ENCODE peak calls at places on chromosomes 7 and 10, in seven cellular contexts. Q is left ventricle myocardium inferior; E is breast epithelium; C is Karpas-422; N is stomach; S is upper lobe of right lung; I is CD8-positive, alpha-beta T cell. Y is an unnamed sample. For H3K4me1 and H3K27me3, the result is how much of the 10 kb centered on the place peaks cover.

GRCh38 chr7:71486856-71487628 is 355.1 kb downstream of the GALNT17 start:
- DNase-seq in Q (peak), E (no peak), C (no peak), N (no peak), S (no peak), I (no peak), Y (no peak)

GRCh38 chr7:2820508-2820934 is 23.6 kb downstream of the GNA12 start:
- DNase-seq in Q (peak), E (no peak), C (no peak), N (peak), S (peak), I (no peak), Y (peak)

GRCh38 chr7:37201003-37201875 is 247.4 kb downstream of the ELMO1 start:
- DNase-seq in Q (peak), E (peak), C (peak), N (peak), S (peak), I (peak), Y (peak)

GRCh38 chr7:13874783-13875182 is 114.7 kb downstream of the ETV1 start:
- DNase-seq in Q (no peak), E (no peak), C (no peak), N (no peak), S (no peak), I (no peak), Y (no peak)

GRCh38 chr7:70738080-70738479 is 393.9 kb upstream of the GALNT17 start:
- DNase-seq in Q (no peak), E (no peak), C (no peak), N (peak), S (no peak), I (no peak), Y (no peak)

GRCh38 chr7:2635810-2636701 is 4.3 kb downstream of the TTYH3 start:
- DNase-seq in Q (peak), E (no peak), C (no peak), N (no peak), S (peak), I (no peak), Y (peak)

GRCh38 chr7:70259497-70259896 is 661.2 kb downstream of the AUTS2 start:
- DNase-seq in Q (peak), E (no peak), C (no peak), N (no peak), S (no peak), I (no peak), Y (no peak)

GRCh38 chr7:4675771-4676373 is 6.2 kb upstream of the FOXK1 start:
- DNase-seq in Q (no peak), E (no peak), C (no peak), N (no peak), S (no peak), I (no peak), Y (no peak)

GRCh38 chr10:33777223-33777622 is 442.8 kb upstream of the NRP1 start:
- DNase-seq in Q (no peak), E (no peak), C (no peak), N (no peak), S (no peak), I (no peak), Y (no peak)

GRCh38 chr7:112452102-112452888 is 2.0 kb downstream of the IFRD1 start:
- DNase-seq in Q (peak), E (no peak), C (peak), N (peak), S (no peak), I (no peak), Y (peak)

GRCh38 chr7:134527979-134528371 is 608 bp downstream of the AKR1B10 start:
- DNase-seq in Q (no peak), E (no peak), C (no peak), N (no peak), S (no peak), I (no peak), Y (peak)

GRCh38 chr7:22771829-22772228 is 44.8 kb downstream of the IL6 start:
- DNase-seq in Q (no peak), E (no peak), C (no peak), N (no peak), S (no peak), I (no peak), Y (no peak)

GRCh38 chr10:48199580-48200377 is 74.7 kb downstream of the FRMPD2 start:
- DNase-seq in Q (no peak), E (no peak), C (peak), N (no peak), S (no peak), I (no peak), Y (no peak)

GRCh38 chr7:108421720-108422331 is 34.4 kb downstream of the NRCAM start:
- DNase-seq in Q (no peak), E (no peak), C (no peak), N (no peak), S (no peak), I (no peak), Y (no peak)
- H3K4me1 ChIP-seq in Q (under half), E (under half), C (under half), N (under half), S (under half), I (under half), Y (half or more)

GRCh38 chr7:93569189-93569588 is 5.3 kb downstream of the CALCR start:
- DNase-seq in Q (no peak), E (no peak), C (no peak), N (no peak), S (no peak), I (no peak), Y (no peak)

GRCh38 chr7:93575555-93576397 is 1.3 kb upstream of the CALCR start:
- DNase-seq in Q (no peak), E (no peak), C (no peak), N (no peak), S (peak), I (no peak), Y (no peak)

GRCh38 chr7:93578762-93579161 is 4.2 kb upstream of the CALCR start:
- DNase-seq in Q (no peak), E (no peak), C (no peak), N (no peak), S (no peak), I (no peak), Y (no peak)

GRCh38 chr7:93574269-93574645 is 267 bp downstream of the CALCR start:
- DNase-seq in Q (no peak), E (no peak), C (no peak), N (no peak), S (no peak), I (no peak), Y (no peak)

GRCh38 chr7:93574646-93575554 is at the start of gene CALCR:
- DNase-seq in Q (no peak), E (no peak), C (no peak), N (no peak), S (peak), I (no peak), Y (no peak)
- H3K27me3 ChIP-seq in Q (half or more), E (under half), C (under half), N (under half), S (under half), I (under half), Y (under half)

GRCh38 chr10:62019013-62019684 is 117.7 kb downstream of the ARID5B start:
- DNase-seq in Q (no peak), E (no peak), C (no peak), N (no peak), S (no peak), I (no peak), Y (no peak)
- H3K4me1 ChIP-seq in Q (half or more), E (under half), C (under half), N (under half), S (half or more), I (under half), Y (under half)

GRCh38 chr10:80632742-80633141 is 95.0 kb downstream of the SH2D4B start:
- DNase-seq in Q (no peak), E (no peak), C (no peak), N (no peak), S (no peak), I (no peak), Y (no peak)

GRCh38 chr10:80633383-80633860 is 95.7 kb downstream of the SH2D4B start:
- DNase-seq in Q (no peak), E (no peak), C (no peak), N (no peak), S (no peak), I (no peak), Y (no peak)

GRCh38 chr10:80630324-80630723 is 92.6 kb downstream of the SH2D4B start:
- DNase-seq in Q (no peak), E (no peak), C (no peak), N (no peak), S (no peak), I (no peak), Y (no peak)

DNA sequence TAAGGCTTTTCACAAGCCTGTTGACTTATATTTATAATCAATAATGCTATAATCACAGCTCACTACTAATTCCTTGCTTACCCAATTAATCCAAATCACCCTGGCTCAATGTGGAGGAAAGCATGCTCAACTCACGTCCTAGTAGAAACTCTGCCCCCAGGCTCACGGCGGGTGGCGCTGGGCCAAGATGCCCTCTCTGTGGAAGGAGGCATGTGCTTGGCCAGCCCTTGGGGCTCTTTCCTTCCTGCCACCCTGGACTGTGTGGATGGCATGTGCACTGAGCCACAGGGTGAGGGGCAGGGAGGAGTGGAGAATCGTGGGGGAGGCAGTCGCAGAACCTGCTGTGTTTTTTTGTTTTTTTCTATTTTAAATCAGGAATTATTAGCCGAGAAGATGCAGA is 96.2 kb downstream of the SH2D4B start:
- DNase-seq in Q (no peak), E (no peak), C (no peak), N (no peak), S (no peak), I (no peak), Y (no peak)
- H3K27me3 ChIP-seq in Q (under half), E (under half), C (under half), N (under half), S (under half), I (under half), Y (under half)

DNA sequence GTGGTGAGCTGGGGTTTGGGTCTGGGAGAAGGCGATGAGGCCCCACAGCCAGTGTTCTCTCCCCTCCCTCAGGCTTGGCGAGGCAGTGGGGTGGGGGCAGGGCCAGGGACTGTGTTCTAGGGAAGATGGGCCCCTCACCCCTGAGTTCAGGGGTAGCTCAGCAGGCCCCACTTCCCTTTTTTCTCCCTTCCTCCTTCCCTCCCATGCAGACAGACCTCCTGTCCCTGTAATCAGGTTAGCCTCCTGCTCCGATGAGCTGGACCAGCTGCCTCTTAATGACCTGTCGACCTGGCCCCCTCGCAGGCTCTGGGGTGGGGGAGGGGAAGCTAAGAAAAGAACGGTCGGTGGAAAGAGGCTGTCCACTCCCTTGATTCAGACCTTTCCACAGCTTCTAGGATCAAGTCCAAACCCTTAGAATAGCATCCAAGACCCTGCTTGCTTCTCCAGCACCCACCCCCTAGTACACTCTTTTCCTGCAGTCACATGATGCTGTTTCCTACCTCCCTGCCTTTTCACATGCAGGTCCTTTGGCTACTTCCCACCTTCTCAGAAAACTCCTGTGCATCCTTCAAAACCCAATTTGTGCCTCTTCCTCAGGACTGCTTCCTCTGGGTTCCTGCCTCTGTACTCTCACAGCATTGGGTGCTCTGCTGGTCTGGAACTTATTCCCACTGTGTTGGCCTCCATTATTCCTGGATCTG is 64.1 kb downstream of the ZMIZ1 start:
- DNase-seq in Q (no peak), E (no peak), C (peak), N (no peak), S (no peak), I (no peak), Y (no peak)
- H3K4me1 ChIP-seq in Q (half or more), E (under half), C (under half), N (half or more), S (half or more), I (under half), Y (half or more)

GRCh38 chr7:155533120-155533826 is 13.1 kb downstream of the CNPY1 start:
- DNase-seq in Q (no peak), E (no peak), C (no peak), N (no peak), S (peak), I (no peak), Y (no peak)
- H3K27me3 ChIP-seq in Q (half or more), E (half or more), C (under half), N (half or more), S (half or more), I (under half), Y (half or more)

GRCh38 chr10:119533473-119533872 is 9.0 kb downstream of the RGS10 start:
- DNase-seq in Q (no peak), E (no peak), C (no peak), N (no peak), S (no peak), I (no peak), Y (no peak)
- H3K4me1 ChIP-seq in Q (under half), E (under half), C (under half), N (under half), S (under half), I (half or more), Y (under half)

DNA sequence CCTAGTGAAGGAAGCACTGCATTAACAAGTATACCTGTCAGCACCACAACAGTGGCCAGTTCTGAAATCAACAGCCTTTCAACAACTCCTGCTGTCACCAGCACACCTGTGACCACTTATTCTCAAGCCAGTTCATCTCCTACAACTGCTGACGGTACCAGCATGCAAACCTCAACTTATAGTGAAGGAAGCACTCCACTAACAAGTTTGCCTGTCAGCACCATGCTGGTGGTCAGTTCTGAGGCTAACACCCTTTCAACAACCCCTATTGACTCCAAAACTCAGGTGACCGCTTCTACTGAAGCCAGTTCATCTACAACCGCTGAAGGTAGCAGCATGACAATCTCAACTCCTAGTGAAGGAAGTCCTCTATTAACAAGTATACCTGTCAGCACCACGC is 16.1 kb downstream of the MUC17 start:
- DNase-seq in Q (no peak), E (no peak), C (no peak), N (no peak), S (no peak), I (no peak), Y (no peak)
- H3K27me3 ChIP-seq in Q (half or more), E (under half), C (under half), N (under half), S (under half), I (under half), Y (under half)

DNA sequence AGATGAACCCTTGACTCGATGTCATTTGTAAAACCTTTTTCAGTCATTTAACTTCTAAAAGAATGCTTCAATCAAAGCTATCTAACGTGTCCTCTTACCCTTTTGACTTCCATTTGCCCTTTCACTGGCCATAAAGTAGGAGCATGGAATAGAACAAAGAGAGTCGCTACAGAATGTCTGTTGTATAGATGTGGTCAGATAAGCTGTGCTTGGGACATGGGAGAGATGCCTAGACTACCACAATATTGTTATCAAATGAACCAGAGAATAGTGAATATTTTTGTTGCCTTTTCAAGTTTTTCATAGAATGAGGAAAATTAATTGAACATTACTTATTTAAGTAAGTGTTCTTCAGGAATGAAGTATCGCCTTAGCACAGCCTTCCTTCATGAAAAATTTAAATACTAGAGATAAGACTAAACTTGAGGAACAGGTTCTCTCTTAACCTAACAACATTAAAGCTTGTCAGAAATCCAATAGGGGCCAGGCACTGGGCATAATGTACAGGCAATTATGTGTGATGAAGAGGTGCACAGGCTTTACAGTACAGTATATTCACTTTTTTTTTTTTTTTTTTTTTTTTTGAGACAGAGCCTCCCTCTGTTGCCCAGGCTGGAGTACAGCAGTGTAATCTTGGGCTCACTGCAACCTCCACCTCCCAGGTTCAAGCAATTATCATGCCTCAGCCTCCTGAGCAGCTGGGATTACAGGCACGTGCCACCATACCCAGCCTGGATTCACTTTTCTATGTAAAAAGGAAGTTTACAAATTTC is 7.5 kb upstream of the KMT2E start:
- DNase-seq in Q (no peak), E (no peak), C (peak), N (peak), S (no peak), I (no peak), Y (no peak)
- H3K4me1 ChIP-seq in Q (half or more), E (under half), C (half or more), N (half or more), S (half or more), I (half or more), Y (half or more)

Y was measured in adrenal gland.